ENCODE peak calls at places on chromosomes 13 and 19, in ten cellular contexts. G, W, T, U, Q, P, Z, R, H and I are unnamed samples.

GRCh38 chr13:59047546-59047945 is 1116.2 kb downstream of the DIAPH3 start:
- DNase-seq in W (no peak), T (no peak), R (no peak), Q (no peak), H (no peak), P (no peak), Z (no peak), G (no peak), U (no peak), I (no peak)

GRCh38 chr19:19490247-19490968 is 24.9 kb downstream of the TSSK6 start:
- DNase-seq in G (peak), T (peak), P (peak), Z (peak), R (peak), Q (peak), H (peak), W (peak), U (peak), I (peak)

GRCh38 chr13:48151343-48151742 is 56.4 kb upstream of the MED4 start:
- DNase-seq in Q (no peak), Z (no peak), H (no peak), P (no peak), G (no peak), W (no peak), R (no peak), U (no peak), T (no peak), I (no peak)

GRCh38 chr13:94419304-94419943 is 60.1 kb downstream of the DCT start:
- DNase-seq in Z (peak), H (no peak), U (peak), R (no peak), Q (no peak), W (no peak), G (no peak), T (no peak), P (no peak), I (no peak)

GRCh38 chr13:69579351-69579750 is 528.3 kb upstream of the ATXN8OS start:
- DNase-seq in H (no peak), W (peak), Z (no peak), Q (no peak), T (no peak), G (no peak), R (no peak), P (no peak), U (peak), I (no peak)

GRCh38 chr19:1470864-1471513 is 8.0 kb downstream of the C19orf25 start:
- DNase-seq in Z (no peak), T (no peak), G (no peak), R (no peak), W (no peak), Q (no peak), U (no peak), H (no peak), P (no peak), I (peak)

GRCh38 chr13:44618326-44618725 is 42.2 kb upstream of the TSC22D1 start:
- DNase-seq in G (no peak), P (no peak), W (no peak), T (no peak), Z (no peak), Q (no peak), U (peak), R (no peak), H (no peak), I (no peak)

GRCh38 chr19:58556633-58557252 is 1.7 kb downstream of the UBE2M start:
- DNase-seq in Z (no peak), H (no peak), G (peak), T (no peak), W (no peak), P (no peak), R (no peak), Q (no peak), U (no peak), I (no peak)

GRCh38 chr19:3722443-3723109 is 14.4 kb downstream of the TJP3 start:
- DNase-seq in Z (no peak), R (no peak), U (no peak), Q (no peak), P (no peak), T (no peak), H (no peak), W (no peak), G (no peak), I (no peak)

GRCh38 chr19:8367327-8368001 is 3.5 kb downstream of the ANGPTL4 start:
- DNase-seq in P (peak), R (no peak), U (peak), W (no peak), Q (peak), H (peak), T (no peak), Z (no peak), G (peak), I (no peak)

GRCh38 chr19:47507031-47507430 is 7.8 kb downstream of the NAPA start:
- DNase-seq in W (no peak), U (no peak), G (no peak), Z (no peak), R (no peak), H (no peak), P (peak), T (no peak), Q (no peak), I (no peak)

GRCh38 chr19:2661615-2662014 is 40.9 kb downstream of the GNG7 start:
- DNase-seq in W (peak), U (no peak), Z (no peak), Q (no peak), T (no peak), P (no peak), H (no peak), G (no peak), R (no peak), I (no peak)

GRCh38 chr19:5479958-5480357 is 24.7 kb downstream of the ZNRF4 start:
- DNase-seq in Z (no peak), W (no peak), R (no peak), U (no peak), H (no peak), Q (no peak), T (no peak), P (no peak), G (no peak), I (no peak)

GRCh38 chr19:29525901-29526729 is at the start of gene VSTM2B:
- DNase-seq in R (no peak), U (no peak), T (no peak), Z (no peak), Q (no peak), H (no peak), P (no peak), G (no peak), W (no peak), I (no peak)

GRCh38 chr19:2087621-2088100 is 8.5 kb downstream of the MOB3A start:
- DNase-seq in Q (no peak), H (no peak), G (no peak), U (no peak), W (peak), P (no peak), T (no peak), R (no peak), Z (no peak), I (no peak)

GRCh38 chr19:36111200-36111539 is 227 bp downstream of the OVOL3 start:
- DNase-seq in P (no peak), W (no peak), H (no peak), Z (no peak), U (no peak), G (no peak), T (no peak), Q (no peak), R (no peak), I (no peak)

GRCh38 chr19:2227415-2228156 is 8.5 kb downstream of the PLEKHJ1 start:
- DNase-seq in P (no peak), H (no peak), W (no peak), R (no peak), Q (no peak), U (no peak), Z (no peak), T (no peak), G (no peak), I (no peak)